ENCODE peak calls at places on chromosomes 12 and 14, in seven cellular contexts. V is HEK293T, S is NCI-H2227 treated with DMSO at 0.1 percent for 48 hours, Q is mesenteric fat pad, G is Daoy, E is iPS-NIHi11, Y is tibial nerve. R is an unnamed sample.

GRCh38 chr14:73443758-73444157 is 14.6 kb downstream of the NUMB start:
- DNase-seq in Q (no peak), Y (no peak), S (no peak), E (no peak), V (no peak), G (no peak), R (no peak)

GRCh38 chr14:50086316-50086700 is 30.1 kb downstream of the VCPKMT start:
- DNase-seq in S (no peak), E (no peak), Y (no peak), Q (no peak), G (no peak), V (no peak), R (no peak)

GRCh38 chr14:65880507-65880906 is 468.0 kb downstream of the FUT8 start:
- DNase-seq in E (no peak), Y (no peak), S (no peak), G (no peak), Q (no peak), V (no peak), R (no peak)

GRCh38 chr14:74313601-74314000 is 10.9 kb upstream of the ABCD4 start:
- DNase-seq in Q (no peak), V (no peak), S (no peak), G (no peak), Y (no peak), E (no peak), R (no peak)

GRCh38 chr14:75425443-75425842 is 2.4 kb upstream of the JDP2 start:
- DNase-seq in Y (no peak), V (no peak), G (no peak), S (no peak), E (no peak), Q (no peak), R (no peak)

GRCh38 chr12:34398706-34399630 is 376.7 kb downstream of the ALG10 start:
- DNase-seq in S (no peak), Q (peak; percentile 82), Y (no peak), G (peak; percentile 1), V (no peak), E (peak; percentile 1), R (peak; percentile 57)

GRCh38 chr12:26123482-26123980 is 1.3 kb downstream of the BHLHE41 start:
- DNase-seq in G (no peak), Q (no peak), Y (no peak), V (no peak), E (no peak), S (no peak), R (no peak)

GRCh38 chr12:93879476-93880376 is 202.6 kb downstream of the CRADD start:
- DNase-seq in Y (no peak), V (no peak), Q (no peak), E (no peak), S (no peak), G (peak; percentile 67), R (no peak)

GRCh38 chr14:95597784-95598204 is 62.9 kb downstream of the GLRX5 start:
- DNase-seq in S (peak; percentile 87), Y (no peak), E (peak; percentile 75), G (peak; percentile 84), Q (no peak), V (peak; percentile 71), R (no peak)

GRCh38 chr14:76773188-76773885 is 12.1 kb downstream of the VASH1 start:
- DNase-seq in Q (no peak), G (peak; percentile 94), S (no peak), E (no peak), V (no peak), Y (peak; percentile 58), R (peak; percentile 93)

GRCh38 chr12:104026841-104027599 is 23.0 kb downstream of the GLT8D2 start:
- DNase-seq in Y (no peak), S (no peak), Q (no peak), V (no peak), G (no peak), E (no peak), R (no peak)

R was measured in tibial artery.